ENCODE peak calls at places on chromosomes 3 and 15, in eight cellular contexts. I is fibroblast of the aortic adventitia, Z is ovary, V is MCF 10A, O is nephron progenitor cell, K is IMR-90, D is AG09319, Q is gastrocnemius medialis. A is an unnamed sample.

GRCh38 chr3:126035362-126036050 is 48.4 kb downstream of the SLC41A3 start:
- DNase-seq in I (no peak), Z (no peak), V (no peak), O (no peak), K (no peak), D (no peak), Q (no peak), A (no peak)

GRCh38 chr15:60328852-60329443 is 68.8 kb downstream of the ANXA2 start:
- DNase-seq in I (peak), Z (no peak), V (peak), O (peak), K (peak), D (no peak), Q (no peak), A (peak)

GRCh38 chr15:41607033-41607432 is 48.0 kb downstream of the TYRO3 start:
- DNase-seq in I (peak), Z (no peak), V (peak), O (no peak), K (peak), D (peak), Q (no peak), A (no peak)

GRCh38 chr3:177811835-177812234 is 614.6 kb upstream of the TBL1XR1 start:
- DNase-seq in I (no peak), Z (no peak), V (peak), O (no peak), K (no peak), D (no peak), Q (no peak), A (no peak)

GRCh38 chr3:50605901-50606326 is 5.7 kb downstream of the CISH start:
- DNase-seq in I (no peak), Z (no peak), V (no peak), O (no peak), K (no peak), D (no peak), Q (peak), A (no peak)

GRCh38 chr15:67030036-67030762 is 35.2 kb upstream of the SMAD3 start:
- DNase-seq in I (no peak), Z (no peak), V (no peak), O (no peak), K (no peak), D (no peak), Q (no peak), A (no peak)

GRCh38 chr3:29374255-29374654 is 93.4 kb downstream of the RBMS3 start:
- DNase-seq in I (peak), Z (no peak), V (no peak), O (no peak), K (no peak), D (no peak), Q (no peak), A (no peak)

GRCh38 chr3:195010551-195011100 is 260.3 kb downstream of the XXYLT1 start:
- DNase-seq in I (no peak), Z (no peak), V (no peak), O (no peak), K (no peak), D (no peak), Q (no peak), A (no peak)

GRCh38 chr3:165837058-165837525 is at the start of gene BCHE:
- DNase-seq in I (peak), Z (no peak), V (peak), O (peak), K (peak), D (no peak), Q (no peak), A (no peak)

GRCh38 chr3:141128126-141128777 is 77.1 kb downstream of the SPSB4 start:
- DNase-seq in I (no peak), Z (no peak), V (no peak), O (no peak), K (no peak), D (no peak), Q (no peak), A (no peak)

GRCh38 chr3:16723994-16724393 is 118.8 kb upstream of the DAZL start:
- DNase-seq in I (peak), Z (no peak), V (peak), O (no peak), K (peak), D (no peak), Q (no peak), A (no peak)

GRCh38 chr3:123640311-123641083 is 55.6 kb upstream of the HACD2 start:
- DNase-seq in I (no peak), Z (no peak), V (no peak), O (no peak), K (no peak), D (no peak), Q (no peak), A (no peak)

GRCh38 chr3:184067573-184068055 is 14.8 kb downstream of the HTR3C start:
- DNase-seq in I (no peak), Z (no peak), V (no peak), O (no peak), K (no peak), D (no peak), Q (no peak), A (no peak)

GRCh38 chr3:124362418-124362817 is 367.8 kb upstream of the UMPS start:
- DNase-seq in I (no peak), Z (no peak), V (no peak), O (no peak), K (no peak), D (no peak), Q (no peak), A (no peak)

GRCh38 chr3:16849240-16849639 is 35.5 kb upstream of the PLCL2 start:
- DNase-seq in I (peak), Z (no peak), V (no peak), O (peak), K (peak), D (peak), Q (peak), A (peak)

GRCh38 chr3:149969945-149970715 is 565 bp downstream of the PFN2 start:
- DNase-seq in I (peak), Z (peak), V (peak), O (peak), K (peak), D (peak), Q (peak), A (peak)

GRCh38 chr3:65597225-65597951 is 441.3 kb downstream of the MAGI1 start:
- DNase-seq in I (peak), Z (no peak), V (no peak), O (peak), K (peak), D (no peak), Q (no peak), A (no peak)

GRCh38 chr15:101255615-101256350 is 3.9 kb upstream of the CHSY1 start:
- DNase-seq in I (peak), Z (peak), V (no peak), O (no peak), K (peak), D (no peak), Q (no peak), A (no peak)

GRCh38 chr3:191414286-191414685 is 46.7 kb upstream of the PYDC2 start:
- DNase-seq in I (no peak), Z (no peak), V (no peak), O (no peak), K (peak), D (no peak), Q (no peak), A (no peak)

GRCh38 chr3:21750831-21751391 is at the start of gene ZNF385D:
- DNase-seq in I (peak), Z (peak), V (peak), O (peak), K (peak), D (no peak), Q (peak), A (no peak)

GRCh38 chr15:82129769-82130168 is 84.0 kb upstream of the MEX3B start:
- DNase-seq in I (peak), Z (no peak), V (no peak), O (peak), K (peak), D (peak), Q (no peak), A (no peak)

GRCh38 chr3:150303776-150304175 is 104.3 kb upstream of the TSC22D2 start:
- DNase-seq in I (no peak), Z (no peak), V (peak), O (no peak), K (no peak), D (no peak), Q (no peak), A (no peak)

GRCh38 chr3:134846943-134847342 is 51.9 kb downstream of the EPHB1 start:
- DNase-seq in I (peak), Z (no peak), V (peak), O (peak), K (peak), D (peak), Q (no peak), A (no peak)

GRCh38 chr3:149494759-149495580 is 20.5 kb downstream of the TM4SF4 start:
- DNase-seq in I (no peak), Z (no peak), V (peak), O (no peak), K (peak), D (no peak), Q (no peak), A (no peak)

GRCh38 chr3:129313415-129313982 is 34.8 kb downstream of the HMCES start:
- DNase-seq in I (no peak), Z (no peak), V (peak), O (no peak), K (peak), D (no peak), Q (no peak), A (no peak)

GRCh38 chr15:85296615-85297402 is 83.6 kb upstream of the AKAP13 start:
- DNase-seq in I (peak), Z (peak), V (peak), O (peak), K (peak), D (peak), Q (peak), A (peak)

GRCh38 chr3:187069857-187070516 is 69.3 kb downstream of the RPL39L start:
- DNase-seq in I (no peak), Z (no peak), V (no peak), O (no peak), K (peak), D (no peak), Q (no peak), A (no peak)

GRCh38 chr15:75185271-75186029 is 16.2 kb upstream of the C15orf39 start:
- DNase-seq in I (no peak), Z (no peak), V (no peak), O (no peak), K (no peak), D (no peak), Q (no peak), A (no peak)

GRCh38 chr3:22296641-22297040 is 545.6 kb upstream of the ZNF385D start:
- DNase-seq in I (peak), Z (no peak), V (peak), O (no peak), K (no peak), D (peak), Q (no peak), A (no peak)

GRCh38 chr3:106302451-106303221 is 433.8 kb upstream of the CBLB start:
- DNase-seq in I (no peak), Z (no peak), V (no peak), O (no peak), K (no peak), D (no peak), Q (no peak), A (peak)

GRCh38 chr15:65101418-65101890 is 13.5 kb downstream of the UBAP1L start:
- DNase-seq in I (peak), Z (peak), V (peak), O (peak), K (peak), D (no peak), Q (peak), A (peak)

GRCh38 chr15:65100427-65100826 is 14.6 kb downstream of the UBAP1L start:
- DNase-seq in I (no peak), Z (no peak), V (no peak), O (no peak), K (no peak), D (no peak), Q (no peak), A (no peak)

GRCh38 chr15:65102912-65103311 is 12.1 kb downstream of the UBAP1L start:
- DNase-seq in I (no peak), Z (no peak), V (no peak), O (no peak), K (no peak), D (no peak), Q (no peak), A (no peak)

GRCh38 chr15:65099336-65099735 is 15.7 kb downstream of the UBAP1L start:
- DNase-seq in I (no peak), Z (no peak), V (no peak), O (no peak), K (no peak), D (no peak), Q (no peak), A (no peak)

GRCh38 chr15:65101891-65102708 is 12.9 kb downstream of the UBAP1L start:
- DNase-seq in I (no peak), Z (no peak), V (no peak), O (no peak), K (no peak), D (no peak), Q (no peak), A (no peak)
- TF ChIP-seq CTCF in I (no peak), Z (no peak), V (no peak), O (no peak), K (no peak), D (no peak), Q (no peak), A (no peak)

GRCh38 chr3:193821272-193821671 is 228.3 kb downstream of the OPA1 start:
- DNase-seq in I (no peak), Z (no peak), V (no peak), O (no peak), K (no peak), D (no peak), Q (no peak), A (no peak)
- TF ChIP-seq CTCF in I (no peak), Z (no peak), V (no peak), O (no peak), K (no peak), D (no peak), Q (no peak), A (no peak)

GRCh38 chr3:130705501-130705900 is 41.1 kb downstream of the PIK3R4 start:
- DNase-seq in I (no peak), Z (no peak), V (no peak), O (no peak), K (no peak), D (no peak), Q (no peak), A (no peak)

GRCh38 chr3:130700541-130700940 is 46.1 kb downstream of the PIK3R4 start:
- DNase-seq in I (peak), Z (no peak), V (no peak), O (no peak), K (peak), D (no peak), Q (peak), A (no peak)

GRCh38 chr3:130702985-130703384 is 43.6 kb downstream of the PIK3R4 start:
- DNase-seq in I (no peak), Z (no peak), V (no peak), O (no peak), K (no peak), D (no peak), Q (no peak), A (no peak)

GRCh38 chr3:130699765-130700164 is 46.9 kb downstream of the PIK3R4 start:
- DNase-seq in I (peak), Z (no peak), V (peak), O (no peak), K (peak), D (no peak), Q (no peak), A (peak)
- TF ChIP-seq CTCF in I (peak), Z (no peak), V (peak), O (peak), K (peak), D (peak), Q (peak), A (peak)

DNA sequence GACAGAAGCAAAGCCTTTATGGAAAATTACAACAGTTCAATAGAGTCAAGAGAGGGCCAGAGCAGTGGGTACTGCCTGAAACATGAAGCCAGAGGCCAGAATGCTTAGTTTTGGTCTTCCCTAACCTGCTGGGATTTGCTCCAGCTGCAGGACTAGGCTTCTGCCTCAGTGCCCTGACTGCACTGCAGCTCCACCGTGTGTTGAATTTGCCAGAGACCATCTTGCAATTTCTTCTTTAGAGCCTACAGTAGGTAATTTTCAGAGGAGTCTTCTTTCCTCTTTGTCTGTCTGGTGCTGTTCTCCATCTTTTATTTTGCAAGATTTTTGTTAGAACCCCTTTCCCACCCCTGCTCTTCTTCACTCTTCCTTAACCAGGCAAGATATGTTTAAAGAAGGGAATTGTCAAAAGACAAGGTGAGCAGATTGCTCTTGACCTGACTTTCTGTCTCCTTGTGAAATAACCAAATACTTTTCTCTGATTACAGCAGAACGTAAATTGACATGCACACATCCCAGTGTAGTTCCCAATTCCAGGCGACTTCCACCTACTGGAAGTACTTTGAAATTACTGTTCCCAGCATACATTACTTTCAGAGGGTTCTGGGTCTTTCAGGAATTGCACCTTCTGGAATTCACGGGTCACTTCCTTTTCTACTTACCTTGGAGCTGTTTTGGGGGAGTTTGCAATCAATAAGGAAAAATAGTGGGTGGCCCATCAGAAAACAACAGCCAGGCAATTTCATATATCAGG is 161.2 kb downstream of the MINAR1 start:
- DNase-seq in I (peak), Z (no peak), V (peak), O (no peak), K (peak), D (no peak), Q (no peak), A (no peak)
- TF ChIP-seq CTCF in I (peak), Z (no peak), V (peak), O (peak), K (peak), D (peak), Q (no peak), A (no peak)

GRCh38 chr3:12070098-12070497 is 65.9 kb downstream of the SYN2 start:
- DNase-seq in I (no peak), Z (no peak), V (no peak), O (no peak), K (no peak), D (no peak), Q (no peak), A (no peak)
- TF ChIP-seq CTCF in I (no peak), Z (no peak), V (no peak), O (no peak), K (no peak), D (no peak), Q (no peak), A (no peak)

GRCh38 chr15:87365221-87365620 is 891.3 kb downstream of the NTRK3 start:
- DNase-seq in I (peak), Z (no peak), V (peak), O (no peak), K (peak), D (peak), Q (no peak), A (no peak)

GRCh38 chr15:87368511-87368910 is 888.0 kb downstream of the NTRK3 start:
- DNase-seq in I (peak), Z (no peak), V (peak), O (no peak), K (peak), D (no peak), Q (no peak), A (no peak)

GRCh38 chr15:87357608-87358007 is 898.9 kb downstream of the NTRK3 start:
- DNase-seq in I (no peak), Z (no peak), V (no peak), O (no peak), K (no peak), D (no peak), Q (no peak), A (no peak)

GRCh38 chr15:87362531-87362930 is 894.0 kb downstream of the NTRK3 start:
- DNase-seq in I (no peak), Z (no peak), V (peak), O (no peak), K (no peak), D (no peak), Q (no peak), A (no peak)
- TF ChIP-seq CTCF in I (no peak), Z (no peak), V (no peak), O (no peak), K (no peak), D (no peak), Q (no peak), A (no peak)

GRCh38 chr3:94303897-94304296 is 241.0 kb downstream of the NSUN3 start:
- DNase-seq in I (peak), Z (peak), V (peak), O (no peak), K (peak), D (no peak), Q (no peak), A (no peak)
- TF ChIP-seq CTCF in I (peak), Z (no peak), V (no peak), O (no peak), K (peak), D (no peak), Q (no peak), A (no peak)